ENCODE peak calls at places on chromosomes 12 and 14, in eight cellular contexts. X, R, B, P, A, D, J and W are unnamed samples.

GRCh38 chr12:20513189-20513588 is 144.9 kb downstream of the PDE3A start:
- DNase-seq in X (no peak), R (no peak), B (no peak), P (no peak), A (no peak), D (no peak), J (no peak), W (no peak)

GRCh38 chr12:7970475-7971252 is 34.7 kb upstream of the SLC2A3 start:
- DNase-seq in X (peak; percentile 68), R (peak; percentile 67), B (peak; percentile 79), P (peak; percentile 94), A (peak; percentile 74), D (peak; percentile 94), J (peak; percentile 89), W (peak; percentile 82)

GRCh38 chr14:53900499-53900898 is 56.1 kb downstream of the BMP4 start:
- DNase-seq in X (no peak), R (no peak), B (no peak), P (peak; percentile 77), A (no peak), D (no peak), J (no peak), W (no peak)

GRCh38 chr14:69137456-69138188 is 15.3 kb downstream of the DCAF5 start:
- DNase-seq in X (no peak), R (no peak), B (no peak), P (no peak), A (no peak), D (no peak), J (no peak), W (no peak)

GRCh38 chr12:55929306-55929791 is 1.6 kb upstream of the DGKA start:
- DNase-seq in X (peak; percentile 85), R (no peak), B (no peak), P (no peak), A (peak; percentile 66), D (peak; percentile 89), J (peak; percentile 91), W (peak; percentile 87)

GRCh38 chr12:94710933-94711332 is 60.6 kb upstream of the TMCC3 start:
- DNase-seq in X (no peak), R (no peak), B (no peak), P (no peak), A (no peak), D (peak; percentile 68), J (no peak), W (no peak)

GRCh38 chr12:32437095-32437515 is 37.7 kb downstream of the FGD4 start:
- DNase-seq in X (no peak), R (peak; percentile 95), B (peak; percentile 62), P (no peak), A (no peak), D (no peak), J (no peak), W (no peak)

GRCh38 chr14:73463411-73463810 is 5.1 kb upstream of the NUMB start:
- DNase-seq in X (no peak), R (peak; percentile 89), B (peak; percentile 56), P (peak; percentile 65), A (no peak), D (peak; percentile 99), J (no peak), W (no peak)

GRCh38 chr12:121026274-121027045 is 10.2 kb upstream of the C12orf43 start:
- DNase-seq in X (no peak), R (no peak), B (no peak), P (no peak), A (no peak), D (peak; percentile 74), J (no peak), W (no peak)

GRCh38 chr14:20578325-20578724 is 9.5 kb downstream of the RNASE11 start:
- DNase-seq in X (no peak), R (no peak), B (no peak), P (no peak), A (no peak), D (no peak), J (no peak), W (no peak)

GRCh38 chr12:50257226-50258166 is 25.8 kb downstream of the LIMA1 start:
- DNase-seq in X (no peak), R (no peak), B (no peak), P (no peak), A (no peak), D (no peak), J (no peak), W (no peak)

GRCh38 chr12:109910969-109911348 is 10.9 kb downstream of the TCHP start:
- DNase-seq in X (no peak), R (no peak), B (no peak), P (no peak), A (no peak), D (peak; percentile 71), J (no peak), W (no peak)

GRCh38 chr12:28374556-28374955 is 184.3 kb downstream of the CCDC91 start:
- DNase-seq in X (no peak), R (peak; percentile 30), B (no peak), P (no peak), A (no peak), D (no peak), J (no peak), W (no peak)

GRCh38 chr12:111842556-111843396 is 748 bp downstream of the MAPKAPK5 start:
- DNase-seq in X (no peak), R (no peak), B (no peak), P (no peak), A (no peak), D (peak; percentile 54), J (no peak), W (no peak)